ENCODE peak calls at places on chromosome 20, in ten cellular contexts. I is cardiac muscle cell; U is HAP-1; V is neural progenitor cell; P is tibial nerve; R is CD8-positive, alpha-beta T cell; B is aorta; A is adrenal gland; K is left ventricle myocardium inferior; N is heart left ventricle. D is an unnamed sample. For H3K27me3 and H3K9me3, the result is how much of the 10 kb centered on the place peaks cover.

GRCh38 chr20:17684077-17684888 is 2.2 kb upstream of the RRBP1 start:
- DNase-seq in K (no peak), U (no peak), B (no peak), V (no peak), A (no peak), N (no peak), I (no peak), P (no peak), R (no peak), D (no peak)

GRCh38 chr20:58898629-58899028 is 46.1 kb downstream of the GNAS start:
- DNase-seq in P (no peak), A (no peak), N (no peak), U (no peak), I (no peak), K (no peak), B (no peak), V (peak), R (no peak), D (no peak)

GRCh38 chr20:52340036-52340634 is 148.6 kb upstream of the ZFP64 start:
- DNase-seq in V (no peak), K (no peak), P (no peak), R (no peak), U (peak), A (no peak), N (no peak), I (no peak), B (no peak), D (no peak)

GRCh38 chr20:58407966-58408557 is 19.0 kb downstream of the VAPB start:
- DNase-seq in B (no peak), K (no peak), A (no peak), R (no peak), I (no peak), V (no peak), N (no peak), P (no peak), U (no peak), D (no peak)

GRCh38 chr20:38862226-38862625 is 56.7 kb downstream of the PPP1R16B start:
- DNase-seq in A (no peak), B (no peak), I (no peak), N (no peak), R (no peak), V (no peak), P (no peak), K (no peak), U (no peak), D (no peak)

GRCh38 chr20:22581437-22582385 is 2.7 kb downstream of the FOXA2 start:
- DNase-seq in U (no peak), B (no peak), R (no peak), V (peak), K (no peak), I (no peak), N (no peak), A (no peak), P (no peak), D (no peak)

GRCh38 chr20:58673119-58673518 is 19.5 kb upstream of the NPEPL1 start:
- DNase-seq in U (no peak), A (no peak), R (no peak), I (no peak), P (no peak), B (no peak), N (no peak), K (no peak), V (no peak), D (no peak)

GRCh38 chr20:10359621-10360040 is 74.4 kb downstream of the MKKS start:
- DNase-seq in R (no peak), U (no peak), N (no peak), V (no peak), K (no peak), P (no peak), I (no peak), A (no peak), B (no peak), D (no peak)

GRCh38 chr20:63830821-63831593 is at the start of gene ZBTB46:
- DNase-seq in V (peak), P (no peak), A (peak), N (peak), K (peak), U (peak), R (no peak), B (peak), I (peak), D (peak)

GRCh38 chr20:57594092-57594911 is 25.9 kb downstream of the ZBP1 start:
- DNase-seq in N (peak), K (peak), U (peak), R (peak), P (peak), B (peak), V (peak), A (peak), I (peak), D (peak)

GRCh38 chr20:50695144-50695872 is 4.0 kb upstream of the RIPOR3 start:
- DNase-seq in B (no peak), A (no peak), K (no peak), N (no peak), V (no peak), U (no peak), R (no peak), P (peak), I (no peak), D (no peak)

GRCh38 chr20:6501061-6501460 is 266.4 kb upstream of the BMP2 start:
- DNase-seq in N (no peak), R (no peak), U (no peak), P (no peak), K (no peak), B (no peak), A (peak), I (no peak), V (no peak), D (no peak)

GRCh38 chr20:63130654-63131577 is 85.0 kb downstream of the YTHDF1 start:
- DNase-seq in V (no peak), I (no peak), K (no peak), U (peak), N (peak), P (no peak), R (no peak), B (peak), A (no peak), D (no peak)

GRCh38 chr20:19992996-19993908 is 23.9 kb upstream of the NAA20 start:
- DNase-seq in R (no peak), I (no peak), P (no peak), A (peak), U (peak), B (no peak), V (no peak), N (peak), K (no peak), D (peak)

GRCh38 chr20:10508468-10509251 is 73.6 kb downstream of the SLX4IP start:
- DNase-seq in A (peak), B (no peak), U (no peak), P (peak), V (no peak), R (no peak), I (no peak), N (peak), K (no peak), D (peak)

GRCh38 chr20:44603327-44603726 is 20.9 kb downstream of the PKIG start:
- DNase-seq in I (no peak), V (peak), B (no peak), A (no peak), P (no peak), R (no peak), K (no peak), U (no peak), N (no peak), D (peak)

GRCh38 chr20:59708326-59708725 is 104.0 kb downstream of the PHACTR3 start:
- DNase-seq in R (no peak), I (no peak), V (no peak), P (no peak), K (no peak), B (no peak), U (no peak), N (no peak), A (no peak), D (no peak)

GRCh38 chr20:58892126-58892931 is 39.8 kb downstream of the GNAS start:
- DNase-seq in B (peak), R (peak), I (peak), P (peak), N (peak), V (peak), K (peak), U (peak), A (peak), D (peak)

GRCh38 chr20:61562897-61563504 is 310.9 kb downstream of the CDH4 start:
- DNase-seq in I (no peak), B (no peak), A (no peak), V (no peak), P (no peak), K (no peak), U (no peak), R (no peak), N (no peak), D (no peak)

GRCh38 chr20:10306440-10307358 is 88.1 kb downstream of the SNAP25 start:
- DNase-seq in N (no peak), B (no peak), A (no peak), U (no peak), P (no peak), R (no peak), K (no peak), I (no peak), V (no peak), D (no peak)

GRCh38 chr20:20525756-20526155 is 157.9 kb downstream of the INSM1 start:
- DNase-seq in U (no peak), B (no peak), I (no peak), N (no peak), V (no peak), P (no peak), R (no peak), A (no peak), K (no peak), D (no peak)

GRCh38 chr20:61765871-61766654 is 299.6 kb downstream of the TAF4 start:
- DNase-seq in K (no peak), B (peak), U (no peak), V (peak), R (no peak), N (no peak), I (no peak), A (no peak), P (no peak), D (no peak)

GRCh38 chr20:8144282-8145245 is 12.5 kb downstream of the PLCB1 start:
- DNase-seq in A (no peak), B (no peak), N (no peak), K (no peak), R (no peak), P (no peak), V (no peak), I (no peak), U (no peak), D (no peak)

GRCh38 chr20:940926-941325 is 24.8 kb upstream of the ANGPT4 start:
- DNase-seq in A (no peak), K (no peak), V (no peak), N (no peak), R (no peak), P (no peak), I (no peak), U (no peak), B (no peak), D (peak)
- H3K27me3 ChIP-seq in A (under half), K (half or more), V (under half), N (under half), R (under half), P (under half), I (under half), U (under half), B (under half), D (under half)

GRCh38 chr20:31368301-31368700 is at the start of gene DEFB118:
- DNase-seq in N (no peak), R (no peak), V (no peak), K (no peak), B (no peak), I (no peak), P (no peak), U (no peak), A (no peak), D (no peak)
- H3K9me3 ChIP-seq in N (under half), R (under half), V (under half), K (under half), B (under half), I (under half), P (under half), U (under half), A (under half), D (under half)

GRCh38 chr20:46060975-46061374 is 28.8 kb downstream of the NCOA5 start:
- DNase-seq in B (no peak), K (no peak), U (no peak), I (no peak), R (no peak), V (no peak), P (no peak), A (no peak), N (no peak), D (no peak)

GRCh38 chr20:46060301-46060881 is 29.4 kb downstream of the NCOA5 start:
- DNase-seq in B (no peak), V (no peak), I (no peak), P (no peak), K (no peak), N (no peak), U (no peak), A (no peak), R (no peak), D (no peak)

GRCh38 chr20:46057856-46058655 is 29.0 kb downstream of the SLC12A5 start:
- DNase-seq in U (no peak), N (peak), P (no peak), K (peak), I (peak), B (no peak), A (peak), R (peak), V (peak), D (peak)

GRCh38 chr20:46056970-46057855 is 28.2 kb downstream of the SLC12A5 start:
- DNase-seq in V (peak), K (peak), B (peak), P (peak), I (peak), U (peak), N (peak), R (no peak), A (peak), D (peak)

DNA sequence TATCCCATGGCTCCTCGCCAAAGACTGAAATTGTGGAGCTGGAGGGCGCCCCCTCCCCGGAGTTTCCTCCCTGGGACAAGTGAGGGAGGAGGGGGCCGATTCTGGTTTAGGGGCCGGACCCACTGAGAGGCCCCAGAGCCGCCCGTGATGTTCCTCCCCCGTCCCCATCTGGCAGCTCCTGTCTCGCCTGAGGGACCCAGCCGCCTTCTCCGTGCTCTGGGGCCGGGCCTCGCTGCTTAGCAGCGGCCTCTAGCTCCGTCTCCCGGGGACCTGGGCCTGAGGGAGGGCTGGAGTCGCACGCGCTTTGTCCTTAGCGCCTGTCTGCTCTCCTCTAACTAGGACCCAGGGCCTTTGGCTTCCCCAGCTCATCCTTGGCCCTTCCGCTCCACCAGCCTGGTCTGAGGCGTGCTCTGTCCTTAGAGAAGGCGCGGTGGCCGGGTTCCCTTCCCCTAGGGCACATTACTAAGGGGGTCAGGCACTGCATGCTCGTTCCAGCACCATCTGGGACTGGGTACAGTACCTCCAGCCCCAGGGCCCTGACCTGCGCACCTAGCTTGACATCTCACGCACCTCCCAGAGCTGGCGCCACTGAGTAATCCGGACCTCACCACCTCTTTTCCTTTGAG is 29.8 kb downstream of the SLC12A5 start:
- DNase-seq in N (no peak), B (no peak), K (no peak), U (no peak), R (no peak), A (no peak), P (no peak), I (peak), V (peak), D (peak)
- H3K27me3 ChIP-seq in N (under half), B (under half), K (half or more), U (under half), R (under half), A (under half), P (under half), I (half or more), V (half or more), D (under half)

GRCh38 chr20:37265152-37265551 is 3.5 kb upstream of the GHRH start:
- DNase-seq in B (peak), K (no peak), I (no peak), V (no peak), A (no peak), R (no peak), P (no peak), U (no peak), N (no peak), D (no peak)
- H3K9me3 ChIP-seq in B (under half), K (under half), I (under half), V (under half), A (under half), R (under half), P (under half), U (under half), N (under half), D (under half)

DNA sequence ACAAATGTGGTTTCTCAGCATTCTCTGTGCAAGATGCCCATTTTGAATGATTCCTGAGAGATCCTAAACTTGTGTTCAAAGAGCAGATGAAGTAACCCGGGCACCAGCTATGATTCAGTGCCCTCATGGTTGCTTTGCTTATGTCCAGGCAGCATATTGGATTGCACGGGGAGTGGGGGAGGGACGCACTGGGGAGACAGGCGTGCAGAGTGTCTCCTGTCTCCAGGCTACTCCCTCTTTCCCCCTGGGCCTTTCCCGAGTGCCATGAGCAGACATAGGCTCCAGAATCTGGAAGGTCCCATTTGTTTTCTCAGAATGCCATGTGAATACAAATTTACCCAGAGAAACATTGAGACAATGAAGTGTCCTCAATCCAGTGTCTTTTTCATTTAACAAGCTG is 4.0 kb downstream of the SYNDIG1 start:
- DNase-seq in P (no peak), N (no peak), K (no peak), B (no peak), V (no peak), A (no peak), U (no peak), R (no peak), I (no peak), D (no peak)
- H3K27me3 ChIP-seq in P (under half), N (under half), K (half or more), B (under half), V (under half), A (under half), U (under half), R (under half), I (under half), D (under half)

DNA sequence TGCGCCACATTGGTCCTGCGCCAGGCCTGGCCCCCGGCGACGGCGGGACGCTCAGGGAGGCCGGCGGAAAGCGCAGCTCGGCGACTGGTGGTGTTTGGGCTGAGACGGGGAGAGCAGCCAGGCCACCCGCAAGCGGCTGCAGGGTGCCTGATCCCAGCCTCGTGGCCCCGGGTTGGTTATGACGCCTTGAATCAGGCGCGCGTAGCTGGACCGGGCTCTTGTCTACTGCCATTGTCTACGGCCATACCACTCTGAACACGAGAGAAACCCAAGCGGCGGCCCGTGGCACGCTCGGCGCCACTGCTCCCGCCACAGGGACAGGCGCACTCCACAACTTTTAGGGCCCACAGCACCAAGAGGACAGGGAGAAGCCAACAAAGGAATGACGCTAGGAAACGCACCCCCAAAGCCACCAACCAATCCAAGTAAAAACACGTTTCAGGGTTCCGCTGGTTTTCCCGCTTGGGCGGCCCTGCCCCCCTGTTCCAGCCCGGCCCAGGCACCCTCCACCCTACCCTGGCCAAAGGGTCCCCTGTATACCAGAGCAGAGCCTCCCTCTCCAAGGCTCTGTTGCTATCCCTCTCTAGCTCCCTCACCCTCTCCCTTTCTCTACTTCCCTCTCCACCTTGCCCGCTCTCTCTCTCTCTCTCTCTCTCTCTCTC is 1849.3 kb upstream of the DEFB115 start:
- DNase-seq in N (no peak), K (no peak), V (no peak), A (no peak), P (no peak), I (no peak), U (no peak), R (no peak), B (no peak), D (no peak)
- H3K9me3 ChIP-seq in N (under half), K (under half), V (under half), A (under half), P (under half), I (under half), U (under half), R (under half), B (under half), D (under half)

GRCh38 chr20:36052117-36052513 is 83.7 kb downstream of the CNBD2 start:
- DNase-seq in A (no peak), K (no peak), R (no peak), P (no peak), N (no peak), B (no peak), U (no peak), I (no peak), V (no peak), D (no peak)
- H3K27me3 ChIP-seq in A (under half), K (under half), R (under half), P (under half), N (under half), B (under half), U (under half), I (under half), V (under half), D (under half)

D was measured in right cardiac atrium.